ENCODE peak calls at places on chromosome 9, in six cellular contexts. F, X, K, U, N and B are unnamed samples.

GRCh38 chr9:81375461-81376100 is 313.8 kb downstream of the TLE1 start:
- DNase-seq in N (peak; percentile 27), U (no peak), F (no peak), K (no peak), X (no peak), B (no peak)

GRCh38 chr9:119273984-119274665 is 95.1 kb downstream of the BRINP1 start:
- DNase-seq in F (no peak), N (no peak), U (no peak), X (no peak), K (no peak), B (no peak)

GRCh38 chr9:137123459-137123819 is 8.9 kb upstream of the DPP7 start:
- DNase-seq in N (no peak), U (no peak), F (no peak), X (no peak), K (peak; percentile 39), B (no peak)

GRCh38 chr9:9893837-9894236 is 719.0 kb downstream of the PTPRD start:
- DNase-seq in F (no peak), X (no peak), U (no peak), K (no peak), N (no peak), B (no peak)

GRCh38 chr9:126218726-126219125 is 107.9 kb upstream of the MVB12B start:
- DNase-seq in F (no peak), K (no peak), U (peak; percentile 3), X (no peak), N (no peak), B (no peak)

GRCh38 chr9:123996731-123997421 is 14.7 kb upstream of the LHX2 start:
- DNase-seq in X (no peak), N (no peak), F (no peak), U (no peak), K (no peak), B (no peak)

GRCh38 chr9:89502038-89502601 is 4.2 kb upstream of the SEMA4D start:
- DNase-seq in K (no peak), X (no peak), F (no peak), U (no peak), N (no peak), B (no peak)

GRCh38 chr9:129166962-129167557 is 11.0 kb downstream of the IER5L start:
- DNase-seq in U (peak; percentile 95), F (no peak), X (peak; percentile 71), N (peak; percentile 90), K (peak; percentile 50), B (peak; percentile 89)

GRCh38 chr9:89038354-89039091 is 47.3 kb downstream of the S1PR3 start:
- DNase-seq in N (peak; percentile 16), F (no peak), K (no peak), X (no peak), U (peak; percentile 31), B (no peak)

GRCh38 chr9:135343733-135344522 is 135.7 kb upstream of the PPP1R26 start:
- DNase-seq in F (peak; percentile 29), K (peak; percentile 60), U (peak; percentile 56), X (peak; percentile 55), N (no peak), B (no peak)

GRCh38 chr9:715743-716400 is 125.6 kb upstream of the DMRT1 start:
- DNase-seq in K (no peak), X (no peak), U (no peak), N (no peak), F (no peak), B (no peak)

GRCh38 chr9:15310448-15310847 is 3.4 kb upstream of the TTC39B start:
- DNase-seq in F (no peak), U (no peak), N (no peak), K (no peak), X (no peak), B (no peak)

GRCh38 chr9:73441890-73442818 is 290.5 kb downstream of the ANXA1 start:
- DNase-seq in K (no peak), X (no peak), N (peak; percentile 15), U (no peak), F (no peak), B (no peak)

GRCh38 chr9:127567119-127567897 is 44.8 kb upstream of the STXBP1 start:
- DNase-seq in K (no peak), N (peak; percentile 71), F (no peak), X (peak; percentile 71), U (peak; percentile 88), B (peak; percentile 61)

GRCh38 chr9:34171753-34172535 is 6.9 kb upstream of the UBAP1 start:
- DNase-seq in F (no peak), N (no peak), K (peak; percentile 74), X (no peak), U (no peak), B (no peak)

GRCh38 chr9:118652935-118653334 is 716.3 kb downstream of the BRINP1 start:
- DNase-seq in U (no peak), X (no peak), F (no peak), N (no peak), K (no peak), B (no peak)

GRCh38 chr9:14144215-14144614 is 169.7 kb downstream of the NFIB start:
- DNase-seq in K (no peak), X (no peak), U (no peak), F (no peak), N (no peak), B (no peak)

GRCh38 chr9:128007566-128008138 is 26.9 kb upstream of the EEIG1 start:
- DNase-seq in F (no peak), K (peak; percentile 92), X (peak; percentile 29), U (peak; percentile 67), N (peak; percentile 84), B (peak; percentile 98)

GRCh38 chr9:123111977-123112869 is 78.8 kb downstream of the GPR21 start:
- DNase-seq in N (no peak), U (no peak), F (no peak), X (peak; percentile 27), K (peak; percentile 70), B (no peak)

GRCh38 chr9:68706579-68707201 is 1.6 kb downstream of the PIP5K1B start:
- DNase-seq in N (no peak), F (no peak), K (peak; percentile 19), X (no peak), U (no peak), B (no peak)

GRCh38 chr9:83596899-83597504 is 25.9 kb upstream of the IDNK start:
- DNase-seq in N (peak; percentile 21), F (no peak), U (peak; percentile 53), K (peak; percentile 42), X (no peak), B (peak; percentile 32)

DNA sequence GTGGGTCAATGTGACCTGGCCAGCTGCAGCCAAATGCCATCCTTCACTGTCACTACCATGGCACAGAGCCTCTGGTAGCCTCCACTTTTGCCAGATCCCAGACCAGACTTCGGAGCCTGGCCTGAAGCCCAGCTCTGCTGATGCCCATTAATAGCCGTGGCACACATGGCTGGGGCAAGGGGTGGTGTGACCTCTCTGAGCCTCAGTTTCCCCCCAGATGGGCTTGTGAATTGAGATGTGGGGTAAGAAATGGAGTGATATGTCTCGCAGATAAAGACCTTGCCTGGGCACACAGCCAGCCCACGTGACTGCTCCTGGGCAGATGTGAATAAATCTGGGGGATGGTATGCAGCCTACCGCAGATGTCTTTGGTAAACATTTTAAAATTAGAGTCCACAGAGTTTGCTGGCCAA is 13.9 kb downstream of the SUSD3 start:
- DNase-seq in U (peak; percentile 46), F (no peak), K (no peak), X (peak; percentile 44), N (peak; percentile 14), B (no peak)
- H3K27ac ChIP-seq in U (no peak overlapping the region), F (no peak overlapping the region), K (no peak overlapping the region), X (no peak overlapping the region), N (no peak overlapping the region), B (no peak overlapping the region)

GRCh38 chr9:98019098-98019497 is 36.0 kb downstream of the ANP32B start:
- DNase-seq in K (no peak), X (no peak), F (no peak), N (no peak), U (no peak), B (no peak)

GRCh38 chr9:98016137-98016680 is 33.1 kb downstream of the ANP32B start:
- DNase-seq in K (no peak), X (no peak), F (no peak), N (no peak), U (no peak), B (no peak)

GRCh38 chr9:98020471-98021145 is 35.9 kb upstream of the NANS start:
- DNase-seq in K (no peak), F (no peak), X (no peak), U (no peak), N (no peak), B (no peak)

GRCh38 chr9:98017306-98017705 is 34.2 kb downstream of the ANP32B start:
- DNase-seq in F (no peak), U (no peak), K (no peak), N (no peak), X (no peak), B (no peak)

GRCh38 chr9:98018347-98018746 is 35.2 kb downstream of the ANP32B start:
- DNase-seq in X (no peak), K (no peak), N (no peak), F (no peak), U (no peak), B (no peak)
- H3K27ac ChIP-seq in X (peak overlapping the region; percentile 69), K (no peak overlapping the region), N (no peak overlapping the region), F (no peak overlapping the region), U (no peak overlapping the region), B (no peak overlapping the region)

GRCh38 chr9:95007470-95007869 is 281.0 kb downstream of the AOPEP start:
- DNase-seq in N (no peak), U (no peak), X (no peak), K (no peak), F (no peak), B (no peak)

GRCh38 chr9:95008151-95008771 is 281.8 kb downstream of the AOPEP start:
- DNase-seq in U (peak; percentile 61), K (no peak), X (no peak), F (no peak), N (no peak), B (peak; percentile 65)

GRCh38 chr9:95012035-95012708 is 285.7 kb downstream of the AOPEP start:
- DNase-seq in X (no peak), U (no peak), F (no peak), N (no peak), K (no peak), B (no peak)

GRCh38 chr9:95010431-95010838 is 283.9 kb downstream of the AOPEP start:
- DNase-seq in F (no peak), N (no peak), U (no peak), X (no peak), K (no peak), B (no peak)

GRCh38 chr9:95009459-95009858 is 283.0 kb downstream of the AOPEP start:
- DNase-seq in X (no peak), K (no peak), N (no peak), F (no peak), U (no peak), B (no peak)
- H3K27ac ChIP-seq in X (peak overlapping the region; percentile 99), K (no peak overlapping the region), N (no peak overlapping the region), F (peak overlapping the region; percentile 98), U (peak overlapping the region; percentile 83), B (peak overlapping the region; percentile 44)

GRCh38 chr9:105114956-105115728 is 129.3 kb upstream of the SLC44A1 start:
- DNase-seq in N (peak; percentile 13), K (peak; percentile 47), X (peak; percentile 18), U (peak; percentile 44), F (no peak), B (no peak)

GRCh38 chr9:105116047-105116868 is 128.2 kb upstream of the SLC44A1 start:
- DNase-seq in X (no peak), N (no peak), K (no peak), U (no peak), F (no peak), B (no peak)

GRCh38 chr9:105118646-105119045 is 125.8 kb upstream of the SLC44A1 start:
- DNase-seq in N (no peak), U (no peak), K (no peak), X (no peak), F (no peak), B (peak; percentile 43)

GRCh38 chr9:105117111-105117682 is 127.3 kb upstream of the SLC44A1 start:
- DNase-seq in F (no peak), X (no peak), U (no peak), K (no peak), N (no peak), B (no peak)

GRCh38 chr9:105114318-105114717 is 130.1 kb upstream of the SLC44A1 start:
- DNase-seq in X (no peak), K (peak; percentile 33), N (no peak), F (no peak), U (no peak), B (no peak)
- H3K27ac ChIP-seq in X (no peak overlapping the region), K (no peak overlapping the region), N (no peak overlapping the region), F (no peak overlapping the region), U (no peak overlapping the region), B (no peak overlapping the region)